ENCODE peak calls at places on chromosomes 12 and 14, in eight cellular contexts. I is AG08395, T is neuronal stem cell, O is cardiac fibroblast, B is adrenal gland, Q is ACHN, H is cerebellum, F is GM23248. N is an unnamed sample.

GRCh38 chr12:26044007-26044394 is 80.8 kb downstream of the BHLHE41 start:
- DNase-seq in I (peak; percentile 41), T (no peak), O (no peak), B (no peak), Q (no peak), H (no peak), F (peak; percentile 61), N (no peak)

GRCh38 chr12:124698211-124698997 is 131.0 kb upstream of the NCOR2 start:
- DNase-seq in I (peak; percentile 60), T (no peak), O (peak; percentile 39), B (no peak), Q (peak; percentile 29), H (no peak), F (peak; percentile 69), N (no peak)

GRCh38 chr12:6644903-6645302 is 2.3 kb downstream of the ACRBP start:
- DNase-seq in I (no peak), T (no peak), O (no peak), B (no peak), Q (no peak), H (no peak), F (no peak), N (peak; percentile 48)

GRCh38 chr12:49967042-49967776 is 5.5 kb downstream of the AQP5 start:
- DNase-seq in I (peak; percentile 94), T (peak; percentile 84), O (peak; percentile 89), B (peak; percentile 88), Q (peak; percentile 87), H (peak; percentile 83), F (peak; percentile 89), N (peak; percentile 80)

GRCh38 chr12:4482936-4483335 is 37.3 kb upstream of the FGF6 start:
- DNase-seq in I (no peak), T (no peak), O (no peak), B (no peak), Q (no peak), H (no peak), F (no peak), N (no peak)

GRCh38 chr14:62301076-62301475 is 538.9 kb downstream of the SNAPC1 start:
- DNase-seq in I (no peak), T (no peak), O (no peak), B (no peak), Q (no peak), H (no peak), F (no peak), N (no peak)

GRCh38 chr12:31117203-31118011 is 43.7 kb downstream of the DDX11 start:
- DNase-seq in I (peak; percentile 29), T (peak; percentile 59), O (peak; percentile 24), B (no peak), Q (peak; percentile 58), H (no peak), F (peak; percentile 30), N (peak; percentile 60)

GRCh38 chr14:79825046-79825521 is 386.2 kb downstream of the DIO2 start:
- DNase-seq in I (no peak), T (no peak), O (peak; percentile 90), B (peak; percentile 25), Q (no peak), H (peak; percentile 42), F (peak; percentile 19), N (no peak)

GRCh38 chr12:124564232-124564958 is 3.0 kb downstream of the NCOR2 start:
- DNase-seq in I (no peak), T (no peak), O (no peak), B (no peak), Q (no peak), H (no peak), F (peak; percentile 36), N (no peak)

GRCh38 chr14:104135904-104136471 is 2.4 kb upstream of the KIF26A start:
- DNase-seq in I (no peak), T (no peak), O (no peak), B (no peak), Q (no peak), H (no peak), F (no peak), N (no peak)

GRCh38 chr14:105908006-105908405 is 381.6 kb downstream of the TMEM121 start:
- DNase-seq in I (no peak), T (no peak), O (no peak), B (no peak), Q (no peak), H (no peak), F (no peak), N (no peak)

GRCh38 chr14:92493492-92493891 is 20.1 kb upstream of the RIN3 start:
- DNase-seq in I (no peak), T (no peak), O (no peak), B (no peak), Q (no peak), H (no peak), F (no peak), N (no peak)

GRCh38 chr12:12181516-12181915 is 85.3 kb downstream of the LRP6 start:
- DNase-seq in I (peak; percentile 18), T (no peak), O (peak; percentile 57), B (no peak), Q (no peak), H (no peak), F (peak; percentile 76), N (no peak)

GRCh38 chr14:63682727-63683593 is 41.3 kb upstream of the WDR89 start:
- DNase-seq in I (no peak), T (no peak), O (no peak), B (no peak), Q (no peak), H (no peak), F (no peak), N (no peak)

GRCh38 chr12:57983858-57984505 is 42.6 kb downstream of the ATP23 start:
- DNase-seq in I (no peak), T (no peak), O (no peak), B (no peak), Q (no peak), H (no peak), F (no peak), N (no peak)

GRCh38 chr12:43728117-43728516 is 30.5 kb downstream of the PUS7L start:
- DNase-seq in I (no peak), T (no peak), O (peak; percentile 27), B (no peak), Q (peak; percentile 37), H (no peak), F (peak; percentile 23), N (no peak)

GRCh38 chr14:77195766-77196165 is 14.2 kb downstream of the TMEM63C start:
- DNase-seq in I (no peak), T (no peak), O (no peak), B (no peak), Q (no peak), H (peak; percentile 49), F (no peak), N (no peak)

GRCh38 chr14:43894534-43894933 is 612.5 kb downstream of the FSCB start:
- DNase-seq in I (no peak), T (no peak), O (peak; percentile 5), B (no peak), Q (peak; percentile 38), H (no peak), F (peak; percentile 38), N (peak; percentile 1)

GRCh38 chr12:131164096-131164872 is 210.6 kb downstream of the ADGRD1 start:
- DNase-seq in I (no peak), T (no peak), O (no peak), B (no peak), Q (no peak), H (no peak), F (no peak), N (no peak)

GRCh38 chr12:54935235-54935951 is 49.2 kb downstream of the TESPA1 start:
- DNase-seq in I (peak; percentile 69), T (no peak), O (peak; percentile 97), B (peak; percentile 45), Q (peak; percentile 77), H (no peak), F (peak; percentile 94), N (peak; percentile 53)

GRCh38 chr12:116376354-116377193 is 99.1 kb upstream of the MED13L start:
- DNase-seq in I (peak; percentile 68), T (no peak), O (peak; percentile 94), B (no peak), Q (no peak), H (no peak), F (peak; percentile 92), N (no peak)

GRCh38 chr14:34472706-34473279 is 10.8 kb upstream of the SPTSSA start:
- DNase-seq in I (no peak), T (no peak), O (no peak), B (no peak), Q (no peak), H (no peak), F (no peak), N (no peak)

GRCh38 chr12:48764521-48764920 is 24.4 kb downstream of the ADCY6 start:
- DNase-seq in I (no peak), T (no peak), O (peak; percentile 11), B (no peak), Q (no peak), H (no peak), F (no peak), N (peak; percentile 48)

GRCh38 chr14:64700894-64701293 is 3.3 kb upstream of the PLEKHG3 start:
- DNase-seq in I (no peak), T (no peak), O (no peak), B (no peak), Q (no peak), H (no peak), F (no peak), N (no peak)

GRCh38 chr12:3218150-3218845 is 141.1 kb downstream of the TSPAN9 start:
- DNase-seq in I (peak; percentile 90), T (no peak), O (peak; percentile 92), B (peak; percentile 73), Q (no peak), H (no peak), F (peak; percentile 88), N (no peak)

GRCh38 chr14:97916669-97917068 is 1119.5 kb downstream of the VRK1 start:
- DNase-seq in I (no peak), T (no peak), O (no peak), B (no peak), Q (no peak), H (no peak), F (no peak), N (no peak)

N was measured in small intestine.